ENCODE peak calls at places on chromosomes 2 and 18, in seven cellular contexts. U is lower leg skin, A is mammary epithelial cell, M is epithelial cell of esophagus, H is fibroblast of lung, K is cardiac muscle cell, C is adipocyte. V is an unnamed sample.

GRCh38 chr2:192070099-192070498 is 124.6 kb downstream of the TMEFF2 start:
- DNase-seq in U (no peak), A (no peak), M (no peak), H (peak), K (no peak), C (peak), V (peak)

GRCh38 chr2:237118025-237118424 is 32.3 kb downstream of the COPS8 start:
- DNase-seq in U (no peak), A (peak), M (peak), H (peak), K (no peak), C (no peak), V (peak)

GRCh38 chr2:37555457-37555856 is 116.0 kb downstream of the CDC42EP3 start:
- DNase-seq in U (no peak), A (peak), M (no peak), H (no peak), K (no peak), C (no peak), V (no peak)

GRCh38 chr2:85795331-85796045 is 41.7 kb downstream of the ATOH8 start:
- DNase-seq in U (peak), A (no peak), M (no peak), H (no peak), K (no peak), C (no peak), V (no peak)

GRCh38 chr18:76405761-76406356 is 89.2 kb downstream of the ZNF516 start:
- DNase-seq in U (peak), A (peak), M (peak), H (peak), K (no peak), C (peak), V (peak)

GRCh38 chr2:1504311-1504750 is 91.1 kb downstream of the TPO start:
- DNase-seq in U (no peak), A (no peak), M (no peak), H (no peak), K (no peak), C (no peak), V (no peak)

GRCh38 chr2:37573406-37573805 is 98.0 kb downstream of the CDC42EP3 start:
- DNase-seq in U (no peak), A (peak), M (peak), H (peak), K (no peak), C (peak), V (peak)

GRCh38 chr2:178328037-178328436 is 122.9 kb downstream of the PRKRA start:
- DNase-seq in U (no peak), A (no peak), M (no peak), H (peak), K (no peak), C (peak), V (peak)

GRCh38 chr2:97736608-97737330 is 23.4 kb downstream of the ZAP70 start:
- DNase-seq in U (peak), A (no peak), M (no peak), H (no peak), K (no peak), C (no peak), V (no peak)

GRCh38 chr18:8413189-8413588 is 196.0 kb upstream of the RAB12 start:
- DNase-seq in U (no peak), A (no peak), M (no peak), H (no peak), K (no peak), C (no peak), V (no peak)

GRCh38 chr2:65231892-65232477 is 4.4 kb downstream of the ACTR2 start:
- DNase-seq in U (no peak), A (no peak), M (peak), H (peak), K (no peak), C (peak), V (peak)

GRCh38 chr2:83186050-83186790 is 1272.9 kb downstream of the SUCLG1 start:
- DNase-seq in U (no peak), A (no peak), M (no peak), H (no peak), K (no peak), C (no peak), V (no peak)

GRCh38 chr2:241272722-241273551 is 42.5 kb downstream of the HDLBP start:
- DNase-seq in U (peak), A (peak), M (peak), H (peak), K (peak), C (peak), V (peak)

GRCh38 chr2:23944527-23944926 is 4.3 kb downstream of the UBXN2A start:
- DNase-seq in U (no peak), A (peak), M (no peak), H (no peak), K (no peak), C (no peak), V (no peak)

GRCh38 chr18:54608008-54608642 is 17.1 kb downstream of the DYNAP start:
- DNase-seq in U (no peak), A (peak), M (peak), H (peak), K (no peak), C (peak), V (peak)

GRCh38 chr2:144946263-144946662 is 426.3 kb upstream of the ZEB2 start:
- DNase-seq in U (no peak), A (no peak), M (peak), H (no peak), K (no peak), C (peak), V (peak)

GRCh38 chr2:193869564-193869963 is 1674.8 kb upstream of the TMEFF2 start:
- DNase-seq in U (no peak), A (no peak), M (no peak), H (no peak), K (no peak), C (no peak), V (no peak)

GRCh38 chr2:163748420-163748819 is 12.6 kb upstream of the FIGN start:
- DNase-seq in U (no peak), A (peak), M (peak), H (no peak), K (no peak), C (no peak), V (no peak)

GRCh38 chr18:11947214-11948119 is 33.8 kb upstream of the IMPA2 start:
- DNase-seq in U (peak), A (peak), M (peak), H (peak), K (peak), C (peak), V (peak)

GRCh38 chr2:1004398-1004797 is 53.7 kb downstream of the SNTG2 start:
- DNase-seq in U (no peak), A (no peak), M (no peak), H (no peak), K (no peak), C (no peak), V (no peak)

GRCh38 chr2:7237476-7237875 is 320.3 kb downstream of the RNF144A start:
- DNase-seq in U (no peak), A (no peak), M (no peak), H (no peak), K (no peak), C (no peak), V (no peak)

GRCh38 chr2:57965961-57966360 is 80.6 kb upstream of the VRK2 start:
- DNase-seq in U (no peak), A (no peak), M (peak), H (no peak), K (no peak), C (no peak), V (no peak)

GRCh38 chr18:68520406-68521075 is 194.4 kb downstream of the TMX3 start:
- DNase-seq in U (no peak), A (peak), M (peak), H (peak), K (no peak), C (peak), V (peak)

GRCh38 chr18:65259403-65259802 is 491.4 kb upstream of the CDH7 start:
- DNase-seq in U (no peak), A (no peak), M (no peak), H (no peak), K (no peak), C (no peak), V (no peak)

GRCh38 chr18:74276609-74277008 is 15.2 kb downstream of the CYB5A start:
- DNase-seq in U (peak), A (no peak), M (peak), H (no peak), K (no peak), C (no peak), V (no peak)

GRCh38 chr2:73972846-73973245 is 11.9 kb upstream of the TET3 start:
- DNase-seq in U (no peak), A (no peak), M (no peak), H (no peak), K (no peak), C (no peak), V (no peak)

GRCh38 chr2:95061119-95061512 is 35.6 kb downstream of the MAL start:
- DNase-seq in U (peak), A (no peak), M (no peak), H (no peak), K (no peak), C (no peak), V (no peak)

GRCh38 chr2:79630060-79630459 is 117.2 kb downstream of the CTNNA2 start:
- DNase-seq in U (no peak), A (no peak), M (peak), H (no peak), K (no peak), C (no peak), V (no peak)

GRCh38 chr18:30545393-30545792 is 497.1 kb downstream of the DSC3 start:
- DNase-seq in U (no peak), A (no peak), M (no peak), H (no peak), K (no peak), C (no peak), V (no peak)

GRCh38 chr2:156321243-156321904 is 11.1 kb downstream of the NR4A2 start:
- DNase-seq in U (no peak), A (no peak), M (peak), H (no peak), K (peak), C (peak), V (no peak)

GRCh38 chr2:43454791-43455190 is 141.0 kb downstream of the THADA start:
- DNase-seq in U (no peak), A (peak), M (no peak), H (no peak), K (no peak), C (no peak), V (no peak)

GRCh38 chr2:74428675-74429074 is 7.1 kb downstream of the WDR54 start:
- DNase-seq in U (no peak), A (no peak), M (no peak), H (no peak), K (no peak), C (no peak), V (no peak)

GRCh38 chr2:80014637-80015036 is 289.9 kb downstream of the LRRTM1 start:
- DNase-seq in U (no peak), A (no peak), M (no peak), H (no peak), K (no peak), C (peak), V (peak)

GRCh38 chr2:39437522-39438296 is 624 bp upstream of the MAP4K3 start:
- DNase-seq in U (peak), A (peak), M (peak), H (peak), K (no peak), C (peak), V (no peak)

GRCh38 chr2:233331536-233331935 is 22.8 kb upstream of the DGKD start:
- DNase-seq in U (peak), A (no peak), M (no peak), H (no peak), K (no peak), C (no peak), V (no peak)

GRCh38 chr18:33052886-33053285 is 280.1 kb upstream of the KLHL14 start:
- DNase-seq in U (no peak), A (no peak), M (no peak), H (peak), K (no peak), C (no peak), V (no peak)

GRCh38 chr2:65550246-65550645 is 117.8 kb upstream of the SPRED2 start:
- DNase-seq in U (no peak), A (no peak), M (no peak), H (no peak), K (no peak), C (no peak), V (no peak)

GRCh38 chr2:3459185-3460015 is 59.9 kb downstream of the ADI1 start:
- DNase-seq in U (peak), A (no peak), M (no peak), H (no peak), K (peak), C (no peak), V (no peak)

GRCh38 chr2:3458396-3459184 is 60.7 kb downstream of the ADI1 start:
- DNase-seq in U (no peak), A (no peak), M (no peak), H (no peak), K (no peak), C (no peak), V (no peak)

GRCh38 chr2:3461781-3462492 is 57.4 kb downstream of the ADI1 start:
- DNase-seq in U (peak), A (peak), M (peak), H (peak), K (peak), C (peak), V (peak)

GRCh38 chr2:3460831-3461544 is 58.3 kb downstream of the ADI1 start:
- DNase-seq in U (peak), A (no peak), M (no peak), H (no peak), K (no peak), C (no peak), V (no peak)

GRCh38 chr2:3460161-3460560 is 59.2 kb downstream of the ADI1 start:
- DNase-seq in U (peak), A (no peak), M (no peak), H (no peak), K (no peak), C (no peak), V (no peak)
- H3K4me3 ChIP-seq in U (no peak), A (no peak), M (no peak), H (no peak), K (no peak), C (no peak), V (no peak)

DNA sequence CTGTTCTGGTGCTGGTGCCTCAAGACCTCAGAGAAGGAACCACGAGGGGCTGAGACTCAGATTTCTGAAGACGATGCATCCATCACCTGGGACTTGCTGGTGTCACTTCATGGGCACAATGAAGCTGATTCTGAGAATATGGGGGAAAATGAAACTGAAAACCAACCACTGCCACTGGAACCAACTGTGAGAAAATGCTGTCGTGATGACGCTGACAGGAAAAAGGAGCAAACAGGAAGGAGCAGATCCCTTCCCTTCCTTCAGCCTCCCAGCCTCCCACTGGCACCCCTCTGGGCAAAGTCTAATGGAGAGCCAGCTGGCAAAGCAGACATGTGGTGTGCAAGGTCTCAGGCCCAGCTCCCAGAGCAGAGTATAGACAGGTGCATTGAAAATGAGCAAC is 109.7 kb downstream of the FOXI3 start:
- DNase-seq in U (peak), A (no peak), M (no peak), H (no peak), K (no peak), C (no peak), V (no peak)
- H3K4me3 ChIP-seq in U (no peak), A (no peak), M (no peak), H (no peak), K (no peak), C (no peak), V (no peak)

DNA sequence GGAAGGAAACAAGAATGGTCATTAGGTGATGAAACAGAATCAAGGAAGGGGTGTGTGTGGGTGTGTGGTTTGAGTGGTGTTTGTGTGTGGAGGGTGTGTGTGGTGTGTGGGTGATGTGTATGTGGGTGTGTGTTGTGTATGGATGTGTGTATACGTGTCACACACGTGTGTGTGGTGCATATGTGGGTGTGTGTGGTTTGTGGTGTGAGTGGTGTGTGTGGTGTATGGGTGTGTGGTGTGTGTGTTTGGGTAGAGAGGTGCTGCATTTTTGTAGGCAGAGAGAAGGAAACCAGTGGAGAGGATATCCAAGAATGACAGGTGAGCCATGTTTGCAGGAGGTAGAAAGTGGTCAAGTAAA is 1.1 kb upstream of the CEP192 start:
- DNase-seq in U (no peak), A (peak), M (no peak), H (no peak), K (no peak), C (no peak), V (no peak)
- H3K4me3 ChIP-seq in U (no peak), A (peak), M (peak), H (no peak), K (peak), C (peak), V (peak)

GRCh38 chr18:6367208-6367607 is 47.5 kb downstream of the L3MBTL4 start:
- DNase-seq in U (no peak), A (no peak), M (no peak), H (no peak), K (no peak), C (no peak), V (no peak)

GRCh38 chr18:6365385-6365784 is 49.3 kb downstream of the L3MBTL4 start:
- DNase-seq in U (no peak), A (no peak), M (no peak), H (no peak), K (no peak), C (no peak), V (no peak)

GRCh38 chr18:6363216-6363615 is 51.5 kb downstream of the L3MBTL4 start:
- DNase-seq in U (no peak), A (no peak), M (no peak), H (no peak), K (no peak), C (no peak), V (no peak)

GRCh38 chr18:6366776-6367175 is 47.9 kb downstream of the L3MBTL4 start:
- DNase-seq in U (no peak), A (no peak), M (no peak), H (no peak), K (no peak), C (no peak), V (no peak)

GRCh38 chr18:6362559-6363129 is 52.1 kb downstream of the L3MBTL4 start:
- DNase-seq in U (no peak), A (no peak), M (no peak), H (no peak), K (no peak), C (no peak), V (no peak)
- H3K4me3 ChIP-seq in U (no peak), A (no peak), M (no peak), H (no peak), K (no peak), C (no peak), V (no peak)

V was measured in AG10803.